ENCODE peak calls at places on chromosomes 11 and 22, in seven cellular contexts. S is neuronal stem cell, I is fibroblast of pulmonary artery, F is cardiac muscle cell, Q is cardiac fibroblast, A is GM12865, W is fibroblast of lung. G is an unnamed sample.

GRCh38 chr11:74689666-74690065 is 41.6 kb downstream of the CHRDL2 start:
- DNase-seq in Q (peak; percentile 74), S (no peak), A (no peak), I (no peak), F (peak; percentile 39), W (peak; percentile 51), G (no peak)

GRCh38 chr11:456533-456932 is 6.5 kb downstream of the PTDSS2 start:
- DNase-seq in I (no peak), Q (no peak), S (no peak), A (peak; percentile 81), W (no peak), F (no peak), G (no peak)

GRCh38 chr11:34809191-34810106 is 106.7 kb downstream of the APIP start:
- DNase-seq in I (peak; percentile 36), A (no peak), Q (peak; percentile 47), S (no peak), W (peak; percentile 74), F (peak; percentile 37), G (peak; percentile 91)

GRCh38 chr11:123408619-123409455 is 21.2 kb upstream of the GRAMD1B start:
- DNase-seq in I (no peak), S (no peak), A (no peak), F (no peak), W (no peak), Q (no peak), G (no peak)

GRCh38 chr22:23384451-23384850 is 195.6 kb downstream of the IGLL1 start:
- DNase-seq in F (no peak), W (no peak), I (no peak), Q (no peak), S (no peak), A (no peak), G (no peak)

GRCh38 chr11:93537767-93538261 is 5.4 kb downstream of the SMCO4 start:
- DNase-seq in I (no peak), F (peak; percentile 14), Q (no peak), W (peak; percentile 52), S (no peak), A (no peak), G (no peak)

GRCh38 chr22:43901976-43902643 is 10.3 kb upstream of the PNPLA5 start:
- DNase-seq in S (no peak), I (peak; percentile 64), A (no peak), Q (peak; percentile 85), F (no peak), W (peak; percentile 97), G (no peak)

GRCh38 chr11:112401036-112401769 is 140.5 kb upstream of the PLET1 start:
- DNase-seq in A (no peak), W (peak; percentile 0), F (no peak), Q (no peak), I (no peak), S (no peak), G (no peak)

GRCh38 chr11:114075891-114076441 is 16.5 kb downstream of the ZBTB16 start:
- DNase-seq in F (peak; percentile 83), W (peak; percentile 12), I (peak; percentile 79), A (no peak), Q (peak; percentile 89), S (peak; percentile 32), G (peak; percentile 54)

GRCh38 chr11:93073508-93074280 is 104.2 kb downstream of the MTNR1B start:
- DNase-seq in S (no peak), A (no peak), W (no peak), Q (no peak), F (no peak), I (no peak), G (no peak)

GRCh38 chr11:92453055-92453454 is 228.4 kb downstream of the FAT3 start:
- DNase-seq in S (no peak), Q (peak; percentile 64), I (peak; percentile 51), A (peak; percentile 6), W (peak; percentile 92), F (peak; percentile 65), G (no peak)

GRCh38 chr11:58024601-58025091 is 965 bp downstream of the OR9Q1 start:
- DNase-seq in A (no peak), F (peak; percentile 39), W (peak; percentile 59), S (no peak), Q (peak; percentile 61), I (peak; percentile 51), G (no peak)

GRCh38 chr22:45083659-45084305 is 74.0 kb upstream of the PHF21B start:
- DNase-seq in Q (peak; percentile 78), I (peak; percentile 34), W (peak; percentile 86), A (no peak), F (peak; percentile 17), S (no peak), G (no peak)

GRCh38 chr11:3836903-3837302 is 3.9 kb downstream of the RHOG start:
- DNase-seq in F (no peak), I (no peak), W (no peak), S (no peak), A (peak; percentile 74), Q (no peak), G (peak; percentile 72)
- H3K4me3 ChIP-seq in F (no peak overlapping the region), I (no peak overlapping the region), W (no peak overlapping the region), S (no peak overlapping the region), A (peak overlapping the region; percentile 66), Q (no peak overlapping the region), G (peak overlapping the region; percentile 99)

DNA sequence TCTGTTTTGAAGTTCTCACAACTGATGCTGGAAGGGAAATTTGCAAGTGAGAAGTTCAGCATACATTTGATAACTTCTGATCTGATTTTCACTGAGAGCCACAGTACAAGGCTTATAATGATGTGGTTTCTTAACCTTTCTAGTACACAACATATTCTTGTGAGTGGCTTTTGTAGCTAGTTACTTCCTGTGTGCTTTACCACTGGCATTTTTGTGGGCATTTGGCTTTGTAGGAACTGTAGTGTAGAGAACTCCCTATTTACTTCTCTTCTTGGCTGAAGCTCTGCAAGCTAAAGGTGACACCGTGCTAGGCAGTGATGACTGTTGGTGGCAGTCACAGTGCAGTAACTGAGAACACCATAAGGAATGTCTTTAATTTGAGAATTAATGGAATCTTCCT is 14.9 kb downstream of the USP47 start:
- DNase-seq in F (peak; percentile 32), I (peak; percentile 26), W (peak; percentile 67), S (no peak), Q (no peak), A (peak; percentile 57), G (peak; percentile 88)
- H3K4me3 ChIP-seq in F (no peak overlapping the region), I (no peak overlapping the region), W (no peak overlapping the region), S (no peak overlapping the region), Q (no peak overlapping the region), A (no peak overlapping the region), G (no peak overlapping the region)

DNA sequence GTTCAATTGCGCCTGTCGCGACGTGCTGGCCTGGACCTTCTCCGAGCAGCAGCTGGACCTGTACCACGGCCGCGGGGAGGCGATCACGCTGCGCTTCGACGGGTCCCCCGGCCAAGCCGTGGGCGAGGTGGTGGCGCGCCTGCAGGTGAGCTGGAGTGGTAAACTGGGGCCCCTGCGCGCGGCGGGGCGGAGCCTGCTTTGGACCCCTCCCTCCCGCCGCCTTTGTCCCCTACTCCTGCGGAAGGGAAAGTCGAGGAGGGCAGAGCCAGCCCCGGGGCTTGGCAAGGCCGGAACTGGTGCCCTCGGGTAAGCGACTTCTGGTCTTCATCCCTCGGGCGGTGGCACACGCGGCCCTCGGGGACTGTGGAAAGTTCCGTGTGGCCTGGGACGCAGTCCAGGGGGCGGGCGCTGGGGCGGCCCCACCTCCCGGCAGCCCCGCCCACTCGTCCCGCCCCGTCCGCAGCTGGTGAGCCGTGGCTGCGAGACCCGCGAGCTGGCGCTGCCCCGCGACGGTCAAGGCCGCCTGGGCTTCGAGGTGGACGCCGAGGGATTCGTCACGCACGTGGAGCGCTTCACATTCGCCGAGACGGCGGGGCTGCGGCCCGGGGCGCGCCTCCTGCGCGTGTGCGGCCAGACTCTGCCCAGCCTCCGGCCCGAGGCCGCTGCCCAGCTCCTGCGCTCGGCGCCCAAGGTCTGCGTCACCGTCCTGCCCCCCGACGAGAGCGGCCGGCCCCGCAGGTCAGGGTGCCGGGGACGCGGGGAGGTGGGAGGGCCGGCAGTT is 9.2 kb downstream of the SIPA1 start:
- DNase-seq in I (peak; percentile 24), W (peak; percentile 39), F (peak; percentile 35), Q (no peak), S (peak; percentile 17), A (no peak), G (no peak)
- H3K4me3 ChIP-seq in I (peak overlapping the region; percentile 22), W (no peak overlapping the region), F (peak overlapping the region; percentile 15), Q (no peak overlapping the region), S (peak overlapping the region; percentile 81), A (no peak overlapping the region), G (no peak overlapping the region)

DNA sequence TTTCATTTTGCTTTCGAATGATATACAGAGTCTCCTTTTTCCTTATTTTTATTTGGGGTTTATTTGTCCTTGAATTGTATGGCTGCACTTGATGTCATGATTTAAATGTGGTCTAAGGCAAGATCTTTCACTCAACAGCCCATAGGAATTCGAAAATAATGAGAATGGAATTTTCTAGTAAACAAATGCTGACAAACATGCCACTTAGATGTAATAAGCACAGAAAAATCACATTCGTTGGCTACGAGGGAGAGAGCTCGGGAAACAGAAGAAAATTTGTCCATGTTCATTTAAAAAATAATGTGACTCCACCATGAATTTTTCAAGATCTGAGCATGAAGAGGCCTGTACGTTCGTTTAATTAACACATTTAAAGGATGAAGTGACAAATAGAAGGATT is 73.0 kb downstream of the BLID start:
- DNase-seq in A (no peak), Q (no peak), I (no peak), S (no peak), F (no peak), W (no peak), G (no peak)
- H3K4me3 ChIP-seq in A (no peak overlapping the region), Q (no peak overlapping the region), I (no peak overlapping the region), S (no peak overlapping the region), F (no peak overlapping the region), W (no peak overlapping the region), G (no peak overlapping the region)